ENCODE peak calls at places on chromosome 4, in six cellular contexts. One of them, this sample, is unnamed.

GRCh38 chr4:107380836-107381438 is 339.1 kb downstream of the PAPSS1 start:
- DNase-seq in K562: peak
- DNase-seq in HepG2: no peak
- DNase-seq in A549: no peak
- DNase-seq in GM12878: no peak
- DNase-seq in H1: no peak
- DNase-seq in this sample: no peak

GRCh38 chr4:156536661-156537060 is 434.9 kb downstream of the PDGFC start:
- DNase-seq in HepG2: no peak
- DNase-seq in GM12878: no peak
- DNase-seq in A549: no peak
- DNase-seq in K562: no peak
- DNase-seq in H1: no peak
- DNase-seq in this sample: peak

GRCh38 chr4:166366012-166366411 is 493.0 kb downstream of the TLL1 start:
- DNase-seq in GM12878: no peak
- DNase-seq in HepG2: no peak
- DNase-seq in A549: no peak
- DNase-seq in K562: no peak
- DNase-seq in H1: no peak
- DNase-seq in this sample: no peak

GRCh38 chr4:41670982-41671381 is 77.5 kb downstream of the PHOX2B start:
- DNase-seq in H1: no peak
- DNase-seq in K562: no peak
- DNase-seq in A549: no peak
- DNase-seq in GM12878: no peak
- DNase-seq in HepG2: no peak
- DNase-seq in this sample: no peak

GRCh38 chr4:17347445-17347844 is 164.4 kb downstream of the QDPR start:
- DNase-seq in A549: peak
- DNase-seq in H1: peak
- DNase-seq in HepG2: peak
- DNase-seq in GM12878: no peak
- DNase-seq in K562: peak
- DNase-seq in this sample: peak

GRCh38 chr4:47510506-47511143 is 25.6 kb downstream of the ATP10D start:
- DNase-seq in HepG2: no peak
- DNase-seq in GM12878: peak
- DNase-seq in K562: no peak
- DNase-seq in A549: no peak
- DNase-seq in H1: no peak
- DNase-seq in this sample: peak

GRCh38 chr4:41122775-41123174 is 91.6 kb downstream of the APBB2 start:
- DNase-seq in GM12878: no peak
- DNase-seq in K562: no peak
- DNase-seq in HepG2: no peak
- DNase-seq in H1: no peak
- DNase-seq in A549: no peak
- DNase-seq in this sample: no peak

GRCh38 chr4:124290678-124291077 is 421.9 kb downstream of the ANKRD50 start:
- DNase-seq in GM12878: no peak
- DNase-seq in A549: peak
- DNase-seq in K562: no peak
- DNase-seq in HepG2: no peak
- DNase-seq in H1: no peak
- DNase-seq in this sample: no peak

GRCh38 chr4:97349468-97350186 is 793.6 kb downstream of the STPG2 start:
- DNase-seq in H1: no peak
- DNase-seq in A549: no peak
- DNase-seq in GM12878: no peak
- DNase-seq in K562: no peak
- DNase-seq in HepG2: no peak
- DNase-seq in this sample: no peak

GRCh38 chr4:88187766-88188165 is 29.3 kb upstream of the ABCG2 start:
- DNase-seq in K562: no peak
- DNase-seq in A549: no peak
- DNase-seq in HepG2: no peak
- DNase-seq in GM12878: no peak
- DNase-seq in H1: no peak
- DNase-seq in this sample: peak

GRCh38 chr4:47217291-47217690 is 185.9 kb downstream of the GABRB1 start:
- DNase-seq in A549: no peak
- DNase-seq in HepG2: no peak
- DNase-seq in GM12878: no peak
- DNase-seq in K562: no peak
- DNase-seq in H1: no peak
- DNase-seq in this sample: no peak

GRCh38 chr4:153156263-153156662 is 48.0 kb upstream of the TRIM2 start:
- DNase-seq in HepG2: no peak
- DNase-seq in K562: peak
- DNase-seq in A549: no peak
- DNase-seq in H1: no peak
- DNase-seq in GM12878: no peak
- DNase-seq in this sample: no peak

GRCh38 chr4:141702472-141703182 is 66.2 kb downstream of the IL15 start:
- DNase-seq in GM12878: no peak
- DNase-seq in HepG2: no peak
- DNase-seq in A549: no peak
- DNase-seq in K562: no peak
- DNase-seq in H1: no peak
- DNase-seq in this sample: peak

GRCh38 chr4:146329042-146329716 is 114.8 kb downstream of the REELD1 start:
- DNase-seq in GM12878: no peak
- DNase-seq in K562: no peak
- DNase-seq in HepG2: no peak
- DNase-seq in A549: no peak
- DNase-seq in H1: no peak
- DNase-seq in this sample: peak

GRCh38 chr4:148222991-148223660 is 219.1 kb downstream of the NR3C2 start:
- DNase-seq in A549: no peak
- DNase-seq in H1: no peak
- DNase-seq in GM12878: no peak
- DNase-seq in K562: no peak
- DNase-seq in HepG2: no peak
- DNase-seq in this sample: no peak

GRCh38 chr4:22515888-22516541 is at the start of gene ADGRA3:
- DNase-seq in A549: peak
- DNase-seq in GM12878: no peak
- DNase-seq in H1: peak
- DNase-seq in HepG2: peak
- DNase-seq in K562: peak
- DNase-seq in this sample: peak

GRCh38 chr4:33996075-33996718 is 2248.1 kb downstream of the ARAP2 start:
- DNase-seq in GM12878: no peak
- DNase-seq in A549: no peak
- DNase-seq in HepG2: no peak
- DNase-seq in H1: no peak
- DNase-seq in K562: no peak
- DNase-seq in this sample: peak

GRCh38 chr4:39664828-39665731 is 26.4 kb upstream of the SMIM14 start:
- DNase-seq in GM12878: no peak
- DNase-seq in HepG2: peak
- DNase-seq in H1: no peak
- DNase-seq in K562: no peak
- DNase-seq in A549: no peak
- DNase-seq in this sample: peak

GRCh38 chr4:68342139-68342538 is 7.8 kb downstream of the YTHDC1 start:
- DNase-seq in GM12878: no peak
- DNase-seq in K562: peak
- DNase-seq in HepG2: no peak
- DNase-seq in H1: no peak
- DNase-seq in A549: peak
- DNase-seq in this sample: peak

GRCh38 chr4:154416183-154416543 is 75.4 kb downstream of the DCHS2 start:
- DNase-seq in H1: peak
- DNase-seq in GM12878: no peak
- DNase-seq in A549: no peak
- DNase-seq in K562: peak
- DNase-seq in HepG2: peak
- DNase-seq in this sample: no peak

GRCh38 chr4:88827442-88827841 is 129.8 kb upstream of the NAP1L5 start:
- DNase-seq in K562: no peak
- DNase-seq in A549: no peak
- DNase-seq in GM12878: no peak
- DNase-seq in H1: no peak
- DNase-seq in HepG2: no peak
- DNase-seq in this sample: peak

GRCh38 chr4:79353075-79353474 is 27.2 kb upstream of the NAA11 start:
- DNase-seq in GM12878: no peak
- DNase-seq in HepG2: no peak
- DNase-seq in K562: no peak
- DNase-seq in A549: no peak
- DNase-seq in H1: no peak
- DNase-seq in this sample: no peak

GRCh38 chr4:32203340-32203739 is 1483.2 kb downstream of the PCDH7 start:
- DNase-seq in K562: no peak
- DNase-seq in A549: no peak
- DNase-seq in H1: no peak
- DNase-seq in HepG2: no peak
- DNase-seq in GM12878: no peak
- DNase-seq in this sample: no peak

GRCh38 chr4:76563804-76564468 is 128.9 kb downstream of the SHROOM3 start:
- DNase-seq in GM12878: no peak
- DNase-seq in H1: no peak
- DNase-seq in K562: no peak
- DNase-seq in HepG2: no peak
- DNase-seq in A549: no peak
- DNase-seq in this sample: no peak

GRCh38 chr4:180999217-180999616 is 1244.0 kb upstream of the TENM3 start:
- DNase-seq in K562: no peak
- DNase-seq in H1: no peak
- DNase-seq in HepG2: no peak
- DNase-seq in A549: no peak
- DNase-seq in GM12878: no peak
- DNase-seq in this sample: no peak

GRCh38 chr4:6942238-6942800 is 32.7 kb downstream of the TBC1D14 start:
- DNase-seq in GM12878: peak
- DNase-seq in K562: peak
- DNase-seq in H1: no peak
- DNase-seq in HepG2: no peak
- DNase-seq in A549: peak
- DNase-seq in this sample: peak

GRCh38 chr4:67892253-67892652 is 8.5 kb upstream of the TMPRSS11D start:
- DNase-seq in H1: no peak
- DNase-seq in HepG2: no peak
- DNase-seq in A549: no peak
- DNase-seq in K562: no peak
- DNase-seq in GM12878: no peak
- DNase-seq in this sample: no peak

GRCh38 chr4:181204109-181204508 is 1039.1 kb upstream of the TENM3 start:
- DNase-seq in H1: no peak
- DNase-seq in GM12878: no peak
- DNase-seq in A549: no peak
- DNase-seq in K562: no peak
- DNase-seq in HepG2: no peak
- DNase-seq in this sample: no peak

GRCh38 chr4:48602222-48602621 is 112.2 kb downstream of the ZAR1 start:
- DNase-seq in A549: no peak
- DNase-seq in HepG2: no peak
- DNase-seq in H1: no peak
- DNase-seq in GM12878: no peak
- DNase-seq in K562: no peak
- DNase-seq in this sample: peak
- TF ChIP-seq RFX5 in A549: no peak
- TF ChIP-seq RFX5 in HepG2: no peak
- TF ChIP-seq RFX5 in H1: no peak
- TF ChIP-seq RFX5 in GM12878: no peak
- TF ChIP-seq RFX5 in K562: no peak
- TF ChIP-seq RFX5 in this sample: no peak

GRCh38 chr4:71549516-71550160 is 210.8 kb downstream of the SLC4A4 start:
- DNase-seq in GM12878: no peak
- DNase-seq in A549: no peak
- DNase-seq in K562: no peak
- DNase-seq in H1: no peak
- DNase-seq in HepG2: no peak
- DNase-seq in this sample: peak

GRCh38 chr4:71550220-71551190 is 211.7 kb downstream of the SLC4A4 start:
- DNase-seq in A549: no peak
- DNase-seq in H1: no peak
- DNase-seq in GM12878: no peak
- DNase-seq in HepG2: no peak
- DNase-seq in K562: no peak
- DNase-seq in this sample: peak

GRCh38 chr4:71553605-71554004 is 214.8 kb downstream of the SLC4A4 start:
- DNase-seq in GM12878: no peak
- DNase-seq in H1: no peak
- DNase-seq in HepG2: no peak
- DNase-seq in K562: peak
- DNase-seq in A549: no peak
- DNase-seq in this sample: peak

GRCh38 chr4:71558248-71558647 is 219.4 kb downstream of the SLC4A4 start:
- DNase-seq in A549: no peak
- DNase-seq in K562: no peak
- DNase-seq in GM12878: no peak
- DNase-seq in HepG2: no peak
- DNase-seq in H1: no peak
- DNase-seq in this sample: no peak

GRCh38 chr4:71554025-71554424 is 215.2 kb downstream of the SLC4A4 start:
- DNase-seq in HepG2: no peak
- DNase-seq in K562: no peak
- DNase-seq in GM12878: no peak
- DNase-seq in H1: no peak
- DNase-seq in A549: no peak
- DNase-seq in this sample: no peak
- TF ChIP-seq POLR2A in HepG2: no peak
- TF ChIP-seq POLR2A in K562: no peak
- TF ChIP-seq POLR2A in GM12878: no peak
- TF ChIP-seq POLR2A in H1: no peak
- TF ChIP-seq POLR2A in A549: no peak
- TF ChIP-seq POLR2A in this sample: no peak

GRCh38 chr4:48816971-48817370 is 13.9 kb upstream of the OCIAD1 start:
- DNase-seq in H1: no peak
- DNase-seq in K562: no peak
- DNase-seq in GM12878: no peak
- DNase-seq in HepG2: no peak
- DNase-seq in A549: no peak
- DNase-seq in this sample: no peak

GRCh38 chr4:48812866-48813265 is 18.0 kb upstream of the OCIAD1 start:
- DNase-seq in H1: no peak
- DNase-seq in K562: no peak
- DNase-seq in HepG2: no peak
- DNase-seq in A549: no peak
- DNase-seq in GM12878: no peak
- DNase-seq in this sample: no peak

GRCh38 chr4:48813984-48814383 is 16.9 kb upstream of the OCIAD1 start:
- DNase-seq in GM12878: no peak
- DNase-seq in HepG2: no peak
- DNase-seq in K562: no peak
- DNase-seq in H1: no peak
- DNase-seq in A549: no peak
- DNase-seq in this sample: no peak

GRCh38 chr4:48815483-48815882 is 15.4 kb upstream of the OCIAD1 start:
- DNase-seq in GM12878: no peak
- DNase-seq in K562: no peak
- DNase-seq in HepG2: no peak
- DNase-seq in A549: no peak
- DNase-seq in H1: no peak
- DNase-seq in this sample: no peak
- TF ChIP-seq RFX5 in GM12878: no peak
- TF ChIP-seq RFX5 in K562: no peak
- TF ChIP-seq RFX5 in HepG2: no peak
- TF ChIP-seq RFX5 in A549: no peak
- TF ChIP-seq RFX5 in H1: no peak
- TF ChIP-seq RFX5 in this sample: no peak

GRCh38 chr4:11051181-11051580 is 366.6 kb upstream of the CLNK start:
- DNase-seq in K562: no peak
- DNase-seq in HepG2: no peak
- DNase-seq in A549: no peak
- DNase-seq in H1: no peak
- DNase-seq in GM12878: no peak
- DNase-seq in this sample: no peak
- TF ChIP-seq POLR2A in K562: no peak
- TF ChIP-seq POLR2A in HepG2: no peak
- TF ChIP-seq POLR2A in A549: no peak
- TF ChIP-seq POLR2A in H1: no peak
- TF ChIP-seq POLR2A in GM12878: no peak
- TF ChIP-seq POLR2A in this sample: no peak